ENCODE peak calls at places on chromosomes 5 and 9, in nine cellular contexts. Q is BE2C; X is T-helper 1 cell; C is bronchial epithelial cell; O is HEK293T; F is activated CD4-positive, alpha-beta T cell treated with anti-CD3 and anti-CD28 coated beads for 4 hours; L is BJ; J is epithelial cell of esophagus; K is GM12891. A is an unnamed sample.

GRCh38 chr5:118791986-118792734 is 196.2 kb downstream of the DTWD2 start:
- DNase-seq in O (peak; percentile 63), X (peak; percentile 36), K (peak; percentile 19), J (peak; percentile 71), L (peak; percentile 24), C (peak; percentile 62), F (no peak), Q (peak; percentile 28), A (peak; percentile 73)

GRCh38 chr9:112341741-112342140 is 8.3 kb upstream of the PTBP3 start:
- DNase-seq in O (no peak), L (no peak), X (no peak), Q (no peak), C (no peak), K (no peak), F (no peak), J (no peak), A (no peak)

GRCh38 chr5:119271758-119272730 is 83.8 kb upstream of the TNFAIP8 start:
- DNase-seq in C (no peak), O (no peak), J (no peak), X (peak; percentile 33), K (no peak), Q (no peak), L (no peak), F (no peak), A (no peak)

GRCh38 chr9:98536542-98537173 is 172.1 kb downstream of the GABBR2 start:
- DNase-seq in F (no peak), O (peak; percentile 26), K (peak; percentile 39), X (peak; percentile 28), Q (peak; percentile 58), C (peak; percentile 26), L (no peak), J (peak; percentile 40), A (no peak)

GRCh38 chr5:172749076-172749475 is 21.9 kb downstream of the DUSP1 start:
- DNase-seq in Q (no peak), K (no peak), L (no peak), J (no peak), O (no peak), C (no peak), F (no peak), X (no peak), A (no peak)

GRCh38 chr5:69158039-69158438 is 8.9 kb upstream of the CCNB1 start:
- DNase-seq in C (no peak), K (no peak), J (no peak), F (no peak), Q (no peak), X (no peak), O (no peak), L (no peak), A (no peak)

GRCh38 chr5:162842725-162843124 is 594.7 kb upstream of the CCNG1 start:
- DNase-seq in C (no peak), K (no peak), Q (no peak), J (no peak), F (no peak), L (no peak), X (no peak), O (no peak), A (no peak)

GRCh38 chr5:176837707-176838115 is 27.4 kb downstream of the UNC5A start:
- DNase-seq in J (peak; percentile 89), O (peak; percentile 88), K (peak; percentile 58), X (peak; percentile 60), L (no peak), F (peak; percentile 39), Q (no peak), C (peak; percentile 64), A (peak; percentile 84)

GRCh38 chr5:150161242-150162141 is 5.1 kb upstream of the CDX1 start:
- DNase-seq in C (peak; percentile 46), K (peak; percentile 83), Q (peak; percentile 90), L (no peak), J (peak; percentile 74), F (peak; percentile 51), O (peak; percentile 90), X (peak; percentile 53), A (peak; percentile 75)

GRCh38 chr9:86733929-86734328 is 213.4 kb downstream of the GAS1 start:
- DNase-seq in C (no peak), Q (no peak), O (no peak), J (no peak), L (no peak), K (no peak), F (no peak), X (no peak), A (peak; percentile 27)

GRCh38 chr9:96382175-96382574 is 1.3 kb downstream of the SLC35D2 start:
- DNase-seq in X (no peak), J (peak; percentile 33), Q (no peak), O (no peak), C (peak; percentile 38), L (no peak), F (no peak), K (no peak), A (peak; percentile 63)